ENCODE peak calls at places on chromosomes 12 and 14, in seven cellular contexts. O, J, R, I, C, D and A are unnamed samples.
A peak's percentile ranks its signal among the peaks of the same experiment; 100 is the strongest.

GRCh38 chr12:26445909-26446308 is 250.5 kb downstream of the SSPN start:
- DNase-seq in C (no peak), I (no peak), O (no peak), D (no peak), J (peak; percentile 10), R (no peak), A (no peak)

GRCh38 chr12:77932216-77932615 is 101.5 kb downstream of the NAV3 start:
- DNase-seq in C (no peak), I (no peak), R (no peak), J (no peak), D (no peak), O (peak; percentile 61), A (no peak)

GRCh38 chr12:110530511-110530910 is 28.4 kb downstream of the RAD9B start:
- DNase-seq in I (no peak), C (no peak), R (no peak), J (peak; percentile 48), O (no peak), D (no peak), A (no peak)

GRCh38 chr14:78448483-78449094 is 278.4 kb downstream of the NRXN3 start:
- DNase-seq in R (peak; percentile 29), I (peak; percentile 52), J (peak; percentile 52), O (peak; percentile 81), C (peak; percentile 28), D (peak; percentile 22), A (no peak)

GRCh38 chr14:95993768-95994592 is 45.2 kb upstream of the C14orf132 start:
- DNase-seq in I (peak; percentile 41), O (peak; percentile 92), R (no peak), D (peak; percentile 12), J (peak; percentile 79), C (peak; percentile 49), A (no peak)

GRCh38 chr12:104482748-104483147 is 26.0 kb downstream of the CHST11 start:
- DNase-seq in I (no peak), D (no peak), C (no peak), R (no peak), O (no peak), J (no peak), A (no peak)

GRCh38 chr12:19220861-19221466 is 91.4 kb downstream of the PLEKHA5 start:
- DNase-seq in D (no peak), I (no peak), J (no peak), C (peak; percentile 67), R (no peak), O (no peak), A (no peak)

GRCh38 chr12:115199831-115200230 is 515.9 kb upstream of the TBX3 start:
- DNase-seq in D (no peak), O (no peak), I (no peak), J (no peak), C (no peak), R (no peak), A (no peak)

GRCh38 chr12:66087365-66087943 is 43.1 kb downstream of the LLPH start:
- DNase-seq in R (peak; percentile 36), I (peak; percentile 45), J (peak; percentile 70), O (peak; percentile 80), D (peak; percentile 57), C (peak; percentile 84), A (peak; percentile 79)

GRCh38 chr12:51390457-51391046 is 654 bp downstream of the GALNT6 start:
- DNase-seq in C (peak; percentile 14), J (no peak), D (no peak), R (no peak), O (no peak), I (no peak), A (no peak)
- TF ChIP-seq CTCF in C (no peak), J (no peak), D (no peak), R (no peak), O (no peak), I (no peak), A (no peak)

DNA sequence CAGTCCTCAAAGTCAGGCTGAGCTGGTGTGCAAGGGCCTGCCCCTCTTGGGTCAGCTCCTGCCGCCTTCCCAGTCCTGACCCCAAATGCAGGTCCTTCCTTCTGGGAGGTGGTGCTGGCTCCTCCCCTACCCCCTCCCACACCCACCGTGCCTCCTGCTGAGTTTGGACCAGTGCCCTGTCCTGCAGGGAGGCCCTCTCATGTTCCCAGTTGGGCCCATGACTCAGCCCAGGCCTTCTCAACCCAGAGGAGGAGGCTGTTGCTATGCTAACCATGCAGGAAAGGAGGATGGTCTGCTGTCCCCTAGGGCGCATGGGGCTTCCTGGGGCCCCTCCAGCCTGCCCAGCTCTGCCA is 4.4 kb downstream of the ZBTB42 start:
- DNase-seq in D (no peak), I (peak; percentile 82), J (peak; percentile 13), R (peak; percentile 78), C (peak; percentile 77), O (no peak), A (no peak)
- H3K4me1 ChIP-seq in D (peaks cover 44% of the 10 kb centered on the region), I (peaks cover 37% of the 10 kb centered on the region), J (no peaks in the 10 kb centered on the region), R (peaks cover 15% of the 10 kb centered on the region), C (peaks cover 34% of the 10 kb centered on the region), O (no peaks in the 10 kb centered on the region), A (peaks cover 11% of the 10 kb centered on the region)

GRCh38 chr12:56591961-56592360 is 38.2 kb downstream of the BAZ2A start:
- DNase-seq in D (no peak), R (no peak), I (no peak), O (no peak), J (no peak), C (no peak), A (no peak)

GRCh38 chr12:56590237-56590830 is 39.8 kb downstream of the BAZ2A start:
- DNase-seq in I (no peak), O (peak; percentile 67), R (no peak), C (peak; percentile 59), D (peak; percentile 20), J (peak; percentile 12), A (no peak)

GRCh38 chr12:56596815-56597214 is 33.3 kb downstream of the BAZ2A start:
- DNase-seq in C (no peak), R (no peak), I (no peak), D (no peak), J (no peak), O (peak; percentile 53), A (no peak)

GRCh38 chr12:56591111-56591510 is 39.0 kb downstream of the BAZ2A start:
- DNase-seq in R (no peak), C (no peak), D (no peak), J (no peak), O (peak; percentile 72), I (no peak), A (no peak)

GRCh38 chr12:56593909-56594621 is 36.1 kb downstream of the BAZ2A start:
- DNase-seq in C (peak; percentile 78), D (peak; percentile 71), R (peak; percentile 72), J (peak; percentile 77), I (peak; percentile 78), O (peak; percentile 92), A (peak; percentile 67)
- TF ChIP-seq CTCF in C (peak; percentile 92), D (peak; percentile 91), R (peak; percentile 60), J (peak; percentile 95), I (peak; percentile 79), O (peak; percentile 92), A (peak; percentile 73)

GRCh38 chr12:1001507-1001906 is 10.5 kb downstream of the ERC1 start:
- DNase-seq in O (no peak), C (no peak), I (no peak), J (no peak), R (no peak), D (no peak), A (no peak)

GRCh38 chr12:1007994-1008393 is 17.0 kb downstream of the ERC1 start:
- DNase-seq in C (no peak), R (no peak), O (no peak), I (no peak), D (no peak), J (no peak), A (no peak)

GRCh38 chr12:1003600-1004271 is 12.7 kb downstream of the ERC1 start:
- DNase-seq in C (no peak), R (no peak), J (peak; percentile 19), O (no peak), I (no peak), D (no peak), A (no peak)

GRCh38 chr12:1007276-1007675 is 16.3 kb downstream of the ERC1 start:
- DNase-seq in D (no peak), O (no peak), R (no peak), C (no peak), J (no peak), I (no peak), A (no peak)

DNA sequence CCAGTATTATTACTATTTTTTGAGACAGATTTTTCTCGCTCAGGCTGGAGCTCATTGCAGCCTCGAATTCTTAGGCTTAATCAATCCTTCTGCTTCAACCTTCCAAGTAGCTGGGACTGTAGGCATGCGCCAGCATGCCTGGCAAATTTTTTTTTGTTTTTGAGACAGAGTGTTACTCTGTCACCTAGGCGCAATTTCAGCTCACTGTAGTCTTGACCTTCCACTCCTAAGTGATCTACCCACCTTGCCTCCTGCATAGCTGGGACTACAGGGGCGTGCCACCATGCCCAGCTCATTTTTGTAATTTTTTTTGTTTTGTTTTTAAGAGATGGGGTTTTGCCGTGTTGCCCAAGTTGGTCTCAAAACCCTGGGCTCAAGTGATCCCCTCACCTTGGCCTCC is 15.2 kb downstream of the ERC1 start:
- DNase-seq in R (no peak), O (no peak), I (no peak), D (no peak), J (no peak), C (no peak), A (no peak)
- H3K4me1 ChIP-seq in R (no peaks in the 10 kb centered on the region), O (no peaks in the 10 kb centered on the region), I (no peaks in the 10 kb centered on the region), D (no peaks in the 10 kb centered on the region), J (peaks cover 15% of the 10 kb centered on the region), C (no peaks in the 10 kb centered on the region), A (peaks cover 2% of the 10 kb centered on the region)

DNA sequence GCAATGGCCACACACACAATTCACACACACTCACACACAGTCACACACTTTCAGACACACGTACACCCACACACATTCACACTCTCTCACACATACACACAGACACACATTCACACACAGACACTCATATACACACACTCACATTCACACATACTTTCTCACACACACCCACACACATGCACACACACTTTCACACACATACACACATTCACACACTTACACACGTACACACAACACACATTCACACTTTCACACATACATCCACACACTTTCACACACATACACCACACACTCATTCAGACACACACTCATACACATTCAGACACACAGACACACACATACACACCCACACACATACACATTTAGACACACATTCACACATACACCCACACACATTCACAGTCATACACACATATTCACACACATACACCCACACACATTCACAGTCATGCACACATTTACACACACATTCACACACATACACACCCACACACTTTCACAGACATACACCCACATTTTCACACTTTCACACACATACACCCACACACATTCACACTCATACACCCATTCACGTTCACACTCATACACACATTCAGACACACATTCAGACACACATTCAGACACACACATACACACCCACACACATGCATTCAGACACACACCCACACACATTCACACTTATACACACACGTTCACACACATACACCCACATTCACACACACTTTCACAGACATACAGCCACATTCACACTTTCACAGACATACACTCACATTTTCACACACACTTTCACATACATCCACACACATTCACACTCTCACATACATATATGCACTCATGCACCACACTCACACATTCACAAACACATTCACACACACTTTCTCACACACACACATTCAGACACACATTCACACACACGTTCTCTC is 52.6 kb upstream of the C14orf180 start:
- DNase-seq in O (no peak), I (no peak), R (no peak), C (no peak), D (no peak), J (no peak), A (no peak)
- TF ChIP-seq CTCF in O (no peak), I (no peak), R (no peak), C (no peak), D (no peak), J (no peak), A (no peak)